ENCODE peak calls at places on chromosomes 5 and 9, in five cellular contexts. Q is activated CD4-positive, alpha-beta T cell treated with anti-CD3 and anti-CD28 coated beads for 24 hours; M is glomerular endothelial cell; X is pulmonary artery endothelial cell; U is CD4-positive, CD25-positive, alpha-beta regulatory T cell. O is an unnamed sample.

GRCh38 chr9:137607141-137607857 is 1.8 kb downstream of the ARRDC1 start:
- DNase-seq in U (no peak), M (no peak), Q (no peak), X (no peak), O (no peak)

GRCh38 chr5:97670447-97670846 is 487.4 kb upstream of the RIOK2 start:
- DNase-seq in Q (no peak), X (no peak), M (no peak), U (no peak), O (no peak)

GRCh38 chr5:140725799-140726471 is 25.7 kb downstream of the ZMAT2 start:
- DNase-seq in M (peak), X (peak), Q (peak), U (peak), O (peak)

GRCh38 chr9:79432485-79432884 is 139.3 kb upstream of the TLE4 start:
- DNase-seq in M (no peak), Q (no peak), U (peak), X (no peak), O (no peak)

GRCh38 chr9:96514108-96514824 is 64.3 kb downstream of the HABP4 start:
- DNase-seq in U (no peak), Q (no peak), M (no peak), X (no peak), O (no peak)

GRCh38 chr5:30030110-30030509 is 1163.4 kb upstream of the CDH6 start:
- DNase-seq in Q (no peak), M (no peak), U (no peak), X (no peak), O (no peak)

GRCh38 chr9:123710299-123710698 is 219.6 kb downstream of the DENND1A start:
- DNase-seq in U (no peak), X (no peak), Q (no peak), M (peak), O (no peak)

GRCh38 chr9:36382484-36382883 is 17.6 kb downstream of the RNF38 start:
- DNase-seq in U (no peak), X (no peak), M (no peak), Q (no peak), O (no peak)

GRCh38 chr5:72166070-72166979 is 59.0 kb downstream of the MAP1B start:
- DNase-seq in X (no peak), Q (no peak), M (no peak), U (no peak), O (no peak)

GRCh38 chr5:125883223-125883622 is 540.0 kb upstream of the GRAMD2B start:
- DNase-seq in M (no peak), X (no peak), Q (no peak), U (no peak), O (no peak)

GRCh38 chr9:107170801-107171200 is 112.3 kb upstream of the RAD23B start:
- DNase-seq in Q (no peak), X (no peak), M (no peak), U (no peak), O (no peak)

GRCh38 chr5:11524188-11524587 is 380.1 kb downstream of the CTNND2 start:
- DNase-seq in U (no peak), M (no peak), Q (no peak), X (no peak), O (no peak)